ENCODE peak calls at places on chromosomes 13 and 19, in five cellular contexts. X is NCI-H2029, B is A549, K is WTC11, O is astrocyte of the spinal cord. A is an unnamed sample.

GRCh38 chr19:56120371-56121179 is 520 bp downstream of the ZNF787 start:
- DNase-seq in B (peak; percentile 88), X (peak; percentile 54), K (peak; percentile 52), O (peak; percentile 68), A (peak; percentile 86)

GRCh38 chr13:51797664-51798488 is 6.1 kb downstream of the DHRS12 start:
- DNase-seq in X (peak; percentile 69), B (peak; percentile 44), O (peak; percentile 69), K (peak; percentile 66), A (peak; percentile 57)

GRCh38 chr13:109790951-109791605 is 4.7 kb upstream of the IRS2 start:
- DNase-seq in K (no peak), O (peak; percentile 45), B (no peak), X (peak; percentile 76), A (peak; percentile 68)

GRCh38 chr13:23898101-23898500 is 799 bp upstream of the C1QTNF9B start:
- DNase-seq in K (no peak), O (no peak), B (no peak), X (no peak), A (no peak)

GRCh38 chr19:18013621-18014111 is 5.7 kb downstream of the ARRDC2 start:
- DNase-seq in B (no peak), O (no peak), K (no peak), X (no peak), A (no peak)

GRCh38 chr19:58317481-58318072 is 9.2 kb upstream of the ZSCAN22 start:
- DNase-seq in O (peak; percentile 39), B (no peak), X (no peak), K (no peak), A (peak; percentile 6)

GRCh38 chr13:110283661-110284516 is 23.1 kb downstream of the COL4A1 start:
- DNase-seq in B (no peak), X (no peak), K (no peak), O (peak; percentile 65), A (no peak)

GRCh38 chr13:38763446-38764381 is 76.8 kb downstream of the FREM2 start:
- DNase-seq in B (peak; percentile 1), X (peak; percentile 42), O (peak; percentile 43), K (peak; percentile 22), A (peak; percentile 79)

GRCh38 chr19:27759896-27760295 is 1453.1 kb downstream of the UQCRFS1 start:
- DNase-seq in B (no peak), O (no peak), K (no peak), X (no peak), A (no peak)

GRCh38 chr13:30985637-30986205 is 53.3 kb downstream of the TEX26 start:
- DNase-seq in K (no peak), B (no peak), O (peak; percentile 46), X (no peak), A (no peak)

GRCh38 chr19:19278315-19278714 is 5.2 kb upstream of the TM6SF2 start:
- DNase-seq in O (no peak), X (no peak), K (no peak), B (no peak), A (no peak)

GRCh38 chr19:54133312-54133956 is 4.1 kb upstream of the CNOT3 start:
- DNase-seq in B (no peak), O (no peak), K (no peak), X (peak; percentile 30), A (peak; percentile 23)